ENCODE peak calls at places on chromosome 5, in four cellular contexts. B is suprapubic skin, M is PC-9, X is IMR-90. L is an unnamed sample.

GRCh38 chr5:134503088-134503936 is 22.2 kb upstream of the JADE2 start:
- DNase-seq in B (peak), M (peak), X (peak), L (peak)

GRCh38 chr5:135025730-135026644 is 8.0 kb downstream of the PITX1 start:
- DNase-seq in B (no peak), M (no peak), X (no peak), L (peak)

GRCh38 chr5:56659991-56660390 is 155.4 kb upstream of the MAP3K1 start:
- DNase-seq in B (no peak), M (no peak), X (no peak), L (no peak)

GRCh38 chr5:96259211-96259772 is 173.8 kb downstream of the PCSK1 start:
- DNase-seq in B (no peak), M (peak), X (peak), L (no peak)

GRCh38 chr5:111813520-111813919 is 56.5 kb upstream of the NREP start:
- DNase-seq in B (no peak), M (no peak), X (no peak), L (no peak)

GRCh38 chr5:172910828-172911627 is 48.2 kb upstream of the RPL26L1 start:
- DNase-seq in B (peak), M (peak), X (peak), L (no peak)

GRCh38 chr5:61744690-61745619 is 412.9 kb downstream of the ZSWIM6 start:
- DNase-seq in B (no peak), M (peak), X (no peak), L (no peak)

GRCh38 chr5:56814361-56814962 is 887 bp upstream of the MAP3K1 start:
- DNase-seq in B (peak), M (peak), X (no peak), L (no peak)

GRCh38 chr5:131845828-131846227 is 49.0 kb upstream of the FNIP1 start:
- DNase-seq in B (no peak), M (no peak), X (no peak), L (no peak)

GRCh38 chr5:152642406-152642805 is 237.3 kb upstream of the NMUR2 start:
- DNase-seq in B (no peak), M (no peak), X (no peak), L (no peak)

GRCh38 chr5:159655757-159656409 is 260.4 kb upstream of the ADRA1B start:
- DNase-seq in B (no peak), M (peak), X (no peak), L (no peak)

GRCh38 chr5:152607393-152608165 is 202.5 kb upstream of the NMUR2 start:
- DNase-seq in B (no peak), M (no peak), X (no peak), L (no peak)

GRCh38 chr5:87400305-87400899 is 12.3 kb downstream of the CCNH start:
- DNase-seq in B (no peak), M (no peak), X (peak), L (no peak)

GRCh38 chr5:159100928-159101646 is 1.4 kb upstream of the EBF1 start:
- DNase-seq in B (no peak), M (no peak), X (no peak), L (no peak)

GRCh38 chr5:109318455-109319108 is 91.2 kb downstream of the PJA2 start:
- DNase-seq in B (no peak), M (no peak), X (peak), L (no peak)

GRCh38 chr5:35762368-35762767 is 94.3 kb upstream of the IL7R start:
- DNase-seq in B (no peak), M (no peak), X (peak), L (no peak)

GRCh38 chr5:171989946-171990712 is 16.3 kb downstream of the FBXW11 start:
- DNase-seq in B (no peak), M (no peak), X (no peak), L (no peak)

GRCh38 chr5:147223343-147223742 is 11.5 kb upstream of the STK32A start:
- DNase-seq in B (no peak), M (no peak), X (no peak), L (no peak)

GRCh38 chr5:147225938-147226337 is 8.9 kb upstream of the STK32A start:
- DNase-seq in B (no peak), M (no peak), X (no peak), L (no peak)

GRCh38 chr5:147226512-147226911 is 8.3 kb upstream of the STK32A start:
- DNase-seq in B (no peak), M (no peak), X (no peak), L (no peak)

GRCh38 chr5:147223951-147224791 is 10.7 kb upstream of the STK32A start:
- DNase-seq in B (no peak), M (no peak), X (peak), L (no peak)
- TF ChIP-seq CTCF in B (peak), M (peak), X (peak), L (peak)

GRCh38 chr5:75331095-75332090 is 5.6 kb upstream of the HMGCR start:
- DNase-seq in B (no peak), M (no peak), X (no peak), L (no peak)
- TF ChIP-seq CTCF in B (no peak), M (no peak), X (no peak), L (peak)

DNA sequence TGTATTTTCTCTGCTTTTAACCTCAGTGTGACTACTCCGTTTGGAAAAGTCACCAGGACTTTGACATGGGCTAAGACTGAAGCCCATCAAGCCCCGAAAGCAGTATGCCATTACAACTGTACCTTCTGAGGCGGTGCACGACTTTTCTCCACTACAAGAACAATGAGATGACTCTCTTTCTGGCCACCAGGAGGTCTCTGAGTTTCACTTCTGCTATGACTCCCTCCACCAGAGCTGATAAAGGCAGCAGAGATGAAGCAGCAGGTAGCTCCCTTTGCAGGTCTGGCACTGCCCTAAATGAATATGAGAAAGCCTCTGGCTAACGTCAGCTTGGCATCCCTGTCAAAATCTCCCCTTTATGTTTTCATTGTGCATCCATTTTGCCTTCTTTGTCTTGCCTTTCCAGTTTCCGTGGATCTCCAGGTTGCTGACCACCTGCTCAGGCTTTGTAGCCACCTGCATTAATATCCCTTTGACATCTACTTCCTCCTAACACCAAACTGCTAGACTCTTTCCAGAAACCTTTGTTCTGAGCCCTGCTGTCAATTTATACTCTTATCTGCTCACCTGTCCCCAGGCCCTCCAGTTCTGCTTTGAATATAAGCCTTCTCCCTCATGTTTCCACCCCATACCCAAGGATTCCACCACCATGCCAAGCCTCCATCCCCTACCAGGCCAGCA is 221.7 kb downstream of the ZNF608 start:
- DNase-seq in B (no peak), M (no peak), X (no peak), L (no peak)
- TF ChIP-seq CTCF in B (no peak), M (no peak), X (no peak), L (no peak)

GRCh38 chr5:143094087-143094511 is 309.4 kb downstream of the NR3C1 start:
- DNase-seq in B (no peak), M (no peak), X (peak), L (no peak)
- TF ChIP-seq CTCF in B (no peak), M (no peak), X (no peak), L (no peak)

GRCh38 chr5:156617426-156617825 is 232.7 kb upstream of the PPP1R2B start:
- DNase-seq in B (no peak), M (no peak), X (no peak), L (no peak)

GRCh38 chr5:156621719-156622118 is 228.4 kb upstream of the PPP1R2B start:
- DNase-seq in B (no peak), M (no peak), X (no peak), L (no peak)

DNA sequence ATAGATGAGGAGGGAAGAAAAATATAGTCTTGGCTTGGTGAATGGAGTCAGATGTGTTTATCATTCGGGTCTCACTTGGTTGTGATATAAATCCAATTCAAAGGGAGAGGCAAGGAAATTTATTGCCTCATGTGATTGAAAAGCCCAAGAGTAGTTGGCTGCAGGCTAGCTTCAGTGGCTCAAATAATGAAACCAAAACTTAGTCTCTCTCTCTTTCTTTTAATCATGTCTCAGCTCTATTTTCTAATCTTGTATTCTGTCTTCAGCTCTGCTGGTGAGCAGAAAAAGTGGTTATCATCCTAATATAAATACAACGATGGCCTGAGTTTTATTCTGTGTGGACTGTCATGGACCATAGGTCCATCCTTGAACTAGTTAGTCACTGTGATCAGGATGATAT is 234.2 kb upstream of the PPP1R2B start:
- DNase-seq in B (no peak), M (no peak), X (no peak), L (no peak)
- TF ChIP-seq CTCF in B (no peak), M (no peak), X (no peak), L (no peak)

GRCh38 chr5:83007755-83008154 is 69.4 kb downstream of the TMEM167A start:
- DNase-seq in B (no peak), M (no peak), X (no peak), L (no peak)

GRCh38 chr5:83009408-83009807 is 67.8 kb downstream of the TMEM167A start:
- DNase-seq in B (no peak), M (no peak), X (no peak), L (no peak)

GRCh38 chr5:83015676-83016075 is 61.5 kb downstream of the TMEM167A start:
- DNase-seq in B (no peak), M (no peak), X (no peak), L (no peak)

GRCh38 chr5:83006683-83007283 is 70.4 kb downstream of the TMEM167A start:
- DNase-seq in B (no peak), M (no peak), X (no peak), L (no peak)

GRCh38 chr5:83011990-83012389 is 65.2 kb downstream of the TMEM167A start:
- DNase-seq in B (no peak), M (no peak), X (peak), L (no peak)
- TF ChIP-seq CTCF in B (no peak), M (no peak), X (no peak), L (no peak)

DNA sequence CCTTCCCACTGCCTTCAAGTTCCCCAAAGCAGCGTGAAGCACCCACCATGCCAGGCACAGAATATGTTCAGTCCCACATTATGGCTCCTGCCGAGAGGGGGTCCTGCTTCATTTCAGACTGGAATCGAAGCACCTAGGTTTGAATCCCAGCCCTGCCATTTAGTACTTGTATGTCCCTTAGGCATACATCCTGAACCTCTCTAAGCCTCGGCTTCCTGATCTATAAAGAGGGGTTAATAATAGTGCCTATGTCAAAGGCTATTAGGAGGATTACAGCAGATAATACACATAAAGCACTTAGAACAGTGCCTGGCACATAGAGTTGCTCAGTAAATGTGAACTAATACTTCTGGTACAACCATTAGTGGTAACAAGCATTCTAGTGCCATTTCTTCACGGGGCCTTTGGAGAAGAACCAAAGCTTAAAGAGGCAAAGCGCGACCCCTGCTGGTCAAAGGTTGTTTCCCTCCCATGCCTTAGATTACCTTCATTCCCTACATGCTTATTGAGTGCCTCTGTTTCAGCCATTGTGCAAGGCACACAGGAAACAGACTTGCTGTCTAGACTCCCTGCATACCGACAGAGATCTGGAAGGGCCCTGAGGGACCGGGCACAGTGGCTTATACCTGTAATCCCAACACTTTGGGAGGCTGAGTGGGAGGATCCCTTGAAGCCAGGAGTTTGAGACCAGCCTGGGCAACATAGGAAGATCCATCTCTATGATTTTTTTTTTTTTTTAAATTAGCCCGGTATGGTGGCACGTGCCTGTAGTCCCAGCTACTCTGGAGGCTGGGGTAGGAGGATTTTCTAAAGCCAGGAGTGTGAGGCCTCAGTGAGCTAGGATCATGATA is 98.3 kb downstream of the PPARGC1B start:
- DNase-seq in B (peak), M (peak), X (peak), L (no peak)
- TF ChIP-seq CTCF in B (peak), M (peak), X (peak), L (peak)

DNA sequence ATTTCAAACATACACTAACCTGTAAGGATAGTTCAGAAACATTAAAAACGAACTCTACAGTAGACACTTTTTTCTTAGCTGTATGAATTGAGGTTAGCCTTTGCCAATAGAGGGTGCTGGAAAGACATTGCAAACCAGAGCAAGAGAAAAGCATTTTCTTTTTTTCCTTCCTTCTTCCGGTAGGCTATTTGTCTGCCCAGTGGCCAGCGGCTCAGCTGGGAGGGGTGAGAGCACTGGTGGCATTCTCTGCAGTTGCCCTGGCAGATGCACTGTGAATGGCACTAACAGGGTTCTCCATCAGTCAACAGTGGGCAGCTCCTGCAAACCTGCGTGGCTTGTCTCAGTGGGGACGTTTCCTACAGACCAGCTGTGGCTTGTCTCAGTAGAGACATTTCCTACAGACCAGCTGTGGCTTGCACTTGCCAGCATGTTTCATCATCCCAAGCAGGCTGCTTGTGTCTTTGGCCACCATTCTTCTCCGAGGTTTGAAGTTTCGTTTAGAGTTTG is 984.5 kb upstream of the CDH18 start:
- DNase-seq in B (no peak), M (peak), X (peak), L (no peak)
- TF ChIP-seq CTCF in B (no peak), M (peak), X (no peak), L (peak)

GRCh38 chr5:1503301-1504243 is 20.2 kb downstream of the LPCAT1 start:
- DNase-seq in B (no peak), M (no peak), X (peak), L (no peak)
- TF ChIP-seq CTCF in B (no peak), M (no peak), X (no peak), L (no peak)

L was measured in RWPE2.